ENCODE peak calls at places on chromosome X, in eight cellular contexts. B is stromal cell of bone marrow, L is immature natural killer cell, F is osteocyte, G is GM03348, I is erythroblast, O is HT1080, S is non-pigmented ciliary epithelial cell. D is an unnamed sample.

GRCh38 chrX:67780694-67781109 is 236.9 kb downstream of the AR start:
- DNase-seq in B (peak), L (no peak), F (peak), G (peak), I (peak), O (peak), S (peak), D (peak)

GRCh38 chrX:53320543-53321215 is 39.3 kb upstream of the IQSEC2 start:
- DNase-seq in B (no peak), L (no peak), F (no peak), G (peak), I (no peak), O (no peak), S (no peak), D (no peak)

GRCh38 chrX:94204524-94204923 is 530.5 kb downstream of the FAM133A start:
- DNase-seq in B (no peak), L (no peak), F (no peak), G (no peak), I (no peak), O (no peak), S (no peak), D (no peak)

GRCh38 chrX:291411-291901 is 10.3 kb downstream of the PLCXD1 start:
- DNase-seq in B (no peak), L (no peak), F (no peak), G (no peak), I (no peak), O (no peak), S (no peak), D (no peak)

GRCh38 chrX:77422886-77423648 is 24.1 kb upstream of the FGF16 start:
- DNase-seq in B (no peak), L (no peak), F (no peak), G (no peak), I (no peak), O (no peak), S (no peak), D (no peak)

GRCh38 chrX:113300580-113300979 is 459.9 kb upstream of the AMOT start:
- DNase-seq in B (no peak), L (no peak), F (no peak), G (no peak), I (no peak), O (no peak), S (no peak), D (no peak)

GRCh38 chrX:134669378-134670098 is 11.3 kb upstream of the PLAC1 start:
- DNase-seq in B (no peak), L (no peak), F (no peak), G (peak), I (no peak), O (peak), S (peak), D (peak)

GRCh38 chrX:57771689-57772088 is 91.6 kb upstream of the NLRP2B start:
- DNase-seq in B (no peak), L (no peak), F (no peak), G (no peak), I (no peak), O (peak), S (no peak), D (no peak)

GRCh38 chrX:76538860-76539259 is 111.3 kb downstream of the MAGEE1 start:
- DNase-seq in B (no peak), L (no peak), F (no peak), G (no peak), I (no peak), O (no peak), S (no peak), D (no peak)

GRCh38 chrX:133838761-133839676 is 146.4 kb downstream of the GPC3 start:
- DNase-seq in B (peak), L (peak), F (no peak), G (peak), I (peak), O (peak), S (no peak), D (no peak)

GRCh38 chrX:21781525-21781924 is 23.6 kb upstream of the SMPX start:
- DNase-seq in B (peak), L (no peak), F (no peak), G (no peak), I (no peak), O (peak), S (no peak), D (no peak)

GRCh38 chrX:82591421-82591820 is 916.7 kb upstream of the POU3F4 start:
- DNase-seq in B (no peak), L (no peak), F (no peak), G (no peak), I (no peak), O (no peak), S (no peak), D (no peak)

GRCh38 chrX:37860731-37861130 is 13.4 kb upstream of the DYNLT3 start:
- DNase-seq in B (no peak), L (no peak), F (no peak), G (no peak), I (no peak), O (no peak), S (no peak), D (no peak)

GRCh38 chrX:8783100-8784098 is 17.8 kb downstream of the FAM9A start:
- DNase-seq in B (no peak), L (peak), F (no peak), G (no peak), I (peak), O (no peak), S (no peak), D (no peak)

GRCh38 chrX:43880439-43880838 is 1.8 kb downstream of the MAOB start:
- DNase-seq in B (no peak), L (no peak), F (no peak), G (no peak), I (no peak), O (no peak), S (no peak), D (no peak)

GRCh38 chrX:87409113-87409841 is 108.3 kb upstream of the KLHL4 start:
- DNase-seq in B (peak), L (no peak), F (peak), G (no peak), I (no peak), O (peak), S (peak), D (no peak)

GRCh38 chrX:11064276-11064675 is 46.9 kb upstream of the HCCS start:
- DNase-seq in B (no peak), L (no peak), F (no peak), G (no peak), I (no peak), O (no peak), S (no peak), D (no peak)

GRCh38 chrX:7163146-7163677 is 15.3 kb upstream of the PUDP start:
- DNase-seq in B (no peak), L (no peak), F (no peak), G (no peak), I (no peak), O (no peak), S (no peak), D (no peak)

GRCh38 chrX:74505437-74505836 is 84.1 kb downstream of the SLC16A2 start:
- DNase-seq in B (no peak), L (no peak), F (no peak), G (no peak), I (no peak), O (no peak), S (no peak), D (no peak)

GRCh38 chrX:51461053-51462050 is 35.0 kb downstream of the NUDT11 start:
- DNase-seq in B (peak), L (peak), F (no peak), G (peak), I (peak), O (no peak), S (no peak), D (no peak)

GRCh38 chrX:21675931-21676330 is 17.8 kb upstream of the KLHL34 start:
- DNase-seq in B (no peak), L (no peak), F (no peak), G (no peak), I (no peak), O (no peak), S (no peak), D (no peak)

GRCh38 chrX:68433155-68433980 is at the start of gene OPHN1:
- DNase-seq in B (peak), L (no peak), F (peak), G (peak), I (peak), O (peak), S (no peak), D (peak)

GRCh38 chrX:135384161-135384836 is 37.4 kb upstream of the SMIM10L2A start:
- DNase-seq in B (no peak), L (peak), F (no peak), G (no peak), I (no peak), O (no peak), S (no peak), D (no peak)

GRCh38 chrX:13808865-13809264 is 8.0 kb downstream of the GPM6B start:
- DNase-seq in B (no peak), L (no peak), F (no peak), G (no peak), I (no peak), O (no peak), S (no peak), D (no peak)

GRCh38 chrX:112967341-112967740 is 126.7 kb upstream of the AMOT start:
- DNase-seq in B (no peak), L (no peak), F (no peak), G (peak), I (no peak), O (peak), S (no peak), D (no peak)

GRCh38 chrX:38247051-38247450 is 26.4 kb upstream of the SRPX start:
- DNase-seq in B (no peak), L (no peak), F (no peak), G (no peak), I (no peak), O (no peak), S (no peak), D (no peak)

GRCh38 chrX:1106478-1107210 is 105.8 kb downstream of the CRLF2 start:
- DNase-seq in B (no peak), L (no peak), F (no peak), G (no peak), I (no peak), O (no peak), S (no peak), D (no peak)

GRCh38 chrX:68835104-68835442 is 6.3 kb downstream of the EFNB1 start:
- DNase-seq in B (no peak), L (no peak), F (peak), G (no peak), I (no peak), O (no peak), S (no peak), D (no peak)

GRCh38 chrX:46910415-46910814 is 1.8 kb upstream of the JADE3 start:
- DNase-seq in B (no peak), L (no peak), F (no peak), G (no peak), I (no peak), O (no peak), S (no peak), D (no peak)

GRCh38 chrX:115047181-115047580 is 29.8 kb upstream of the IL13RA2 start:
- DNase-seq in B (peak), L (no peak), F (no peak), G (peak), I (no peak), O (no peak), S (no peak), D (no peak)

GRCh38 chrX:150146271-150146888 is 208.1 kb upstream of the EOLA2 start:
- DNase-seq in B (no peak), L (no peak), F (peak), G (no peak), I (no peak), O (peak), S (no peak), D (no peak)

GRCh38 chrX:30939928-30940327 is 50.9 kb upstream of the TAB3 start:
- DNase-seq in B (no peak), L (no peak), F (no peak), G (no peak), I (no peak), O (no peak), S (no peak), D (no peak)

GRCh38 chrX:153348421-153348820 is 14.5 kb downstream of the ZNF275 start:
- DNase-seq in B (no peak), L (no peak), F (no peak), G (no peak), I (no peak), O (no peak), S (no peak), D (no peak)

GRCh38 chrX:68498044-68498507 is 775 bp upstream of the YIPF6 start:
- DNase-seq in B (no peak), L (no peak), F (no peak), G (no peak), I (peak), O (no peak), S (no peak), D (no peak)